ENCODE peak calls at places on chromosomes 6 and 20, in five cellular contexts. I is pulmonary artery endothelial cell, O is COR-L47, Z is pancreas, A is activated T-helper 1 cell treated with Interleukin-2 at 50 U/mL for 16 hours. W is an unnamed sample.

GRCh38 chr20:22312744-22313346 is 271.5 kb downstream of the FOXA2 start:
- DNase-seq in A (no peak), I (no peak), O (peak; percentile 14), Z (peak; percentile 43), W (peak; percentile 10)

GRCh38 chr20:22333885-22334545 is 250.4 kb downstream of the FOXA2 start:
- DNase-seq in Z (peak; percentile 73), O (peak; percentile 75), I (peak; percentile 11), A (no peak), W (peak; percentile 14)

GRCh38 chr20:64247312-64247627 is 8.3 kb upstream of the PCMTD2 start:
- DNase-seq in A (no peak), O (no peak), I (no peak), Z (no peak), W (no peak)

GRCh38 chr20:14633507-14633906 is 296.1 kb upstream of the FLRT3 start:
- DNase-seq in I (no peak), A (no peak), Z (no peak), O (no peak), W (no peak)

GRCh38 chr20:25299801-25300200 is 51.9 kb downstream of the PYGB start:
- DNase-seq in A (no peak), O (no peak), Z (no peak), I (no peak), W (no peak)

GRCh38 chr6:157223486-157223885 is 99.8 kb downstream of the TMEM242 start:
- DNase-seq in O (no peak), Z (no peak), A (no peak), I (no peak), W (no peak)

GRCh38 chr6:105949939-105950582 is 136.1 kb upstream of the PRDM1 start:
- DNase-seq in Z (no peak), A (no peak), O (no peak), I (no peak), W (no peak)

GRCh38 chr20:51636123-51636522 is 93.6 kb upstream of the NFATC2 start:
- DNase-seq in Z (no peak), I (peak; percentile 40), O (no peak), A (no peak), W (no peak)

GRCh38 chr20:54133434-54134427 is 40.1 kb downstream of the CYP24A1 start:
- DNase-seq in Z (no peak), O (no peak), I (no peak), A (no peak), W (no peak)